ENCODE peak calls at places on chromosomes 2 and 18, in eight cellular contexts. E is omental fat pad; Q is activated CD4-positive, alpha-beta T cell treated with anti-CD3 and anti-CD28 coated beads, Interleukin-2, amount 50 U/mL, for 1 hour; L is H54; C is GDM1; N is stimulated activated CD8-positive, alpha-beta memory T cell treated with anti-CD3 and anti-CD28 coated beads, Interleukin-15, amount 100 ng/mL, for 1 hour; U is fibroblast of pulmonary artery; S is NCI-H187 treated with DMSO at 0.1 percent for 48 hours. B is an unnamed sample.
A peak's percentile ranks its signal among the peaks of the same experiment; 100 is the strongest.

GRCh38 chr2:196131384-196131861 is 40.0 kb downstream of the STK17B start:
- DNase-seq in N (peak; percentile 38), E (peak; percentile 29), U (peak; percentile 49), Q (peak; percentile 51), S (no peak), C (peak; percentile 66), L (peak; percentile 28), B (peak; percentile 32)

GRCh38 chr18:60047556-60047955 is 147.8 kb downstream of the PMAIP1 start:
- DNase-seq in S (no peak), C (no peak), Q (no peak), U (no peak), N (no peak), E (no peak), L (no peak), B (no peak)

GRCh38 chr18:53283708-53284107 is 940.8 kb downstream of the MBD2 start:
- DNase-seq in U (no peak), C (no peak), L (no peak), Q (no peak), S (no peak), N (no peak), E (no peak), B (no peak)

GRCh38 chr2:157355618-157356017 is 30.0 kb upstream of the ERMN start:
- DNase-seq in S (no peak), N (no peak), Q (no peak), E (no peak), U (peak; percentile 22), C (no peak), L (no peak), B (no peak)

GRCh38 chr2:232480201-232481190 is 7.1 kb downstream of the ECEL1 start:
- DNase-seq in L (no peak), S (no peak), E (no peak), C (no peak), N (no peak), U (no peak), Q (no peak), B (no peak)

GRCh38 chr2:55500025-55500424 is 19.5 kb upstream of the CFAP36 start:
- DNase-seq in U (peak; percentile 67), S (no peak), E (no peak), N (no peak), C (no peak), L (no peak), Q (no peak), B (no peak)

GRCh38 chr18:220708-221107 is 47.1 kb downstream of the THOC1 start:
- DNase-seq in L (no peak), S (no peak), C (no peak), U (no peak), E (no peak), Q (no peak), N (no peak), B (no peak)

GRCh38 chr2:183269956-183270355 is 145.7 kb downstream of the NUP35 start:
- DNase-seq in N (no peak), S (no peak), U (peak; percentile 56), E (no peak), C (no peak), Q (no peak), L (no peak), B (no peak)

GRCh38 chr2:143629344-143629743 is 500.1 kb downstream of the ARHGAP15 start:
- DNase-seq in C (no peak), N (no peak), L (peak; percentile 3), E (no peak), Q (no peak), S (no peak), U (peak; percentile 30), B (no peak)

B was measured in NCI-H1048.